ENCODE peak calls at places on chromosomes 3 and 15, in nine cellular contexts. Y, E, W, L, B, O, M, V and Z are unnamed samples.

GRCh38 chr3:138509586-138509985 is 75.2 kb downstream of the ESYT3 start:
- DNase-seq in Y (no peak), E (no peak), W (no peak), L (no peak), B (no peak), O (no peak), M (no peak), V (no peak), Z (no peak)

GRCh38 chr3:32302601-32303000 is 64.1 kb downstream of the CMTM8 start:
- DNase-seq in Y (no peak), E (no peak), W (no peak), L (no peak), B (no peak), O (no peak), M (no peak), V (peak; percentile 14), Z (no peak)

GRCh38 chr3:36124118-36124796 is 256.0 kb upstream of the STAC start:
- DNase-seq in Y (no peak), E (peak; percentile 39), W (peak; percentile 41), L (peak; percentile 67), B (peak; percentile 87), O (peak; percentile 15), M (peak; percentile 45), V (peak; percentile 64), Z (peak; percentile 50)

GRCh38 chr3:88149146-88149515 is 628 bp upstream of the C3orf38 start:
- DNase-seq in Y (no peak), E (no peak), W (no peak), L (no peak), B (peak; percentile 57), O (peak; percentile 47), M (no peak), V (no peak), Z (no peak)

GRCh38 chr3:131717493-131717892 is 214.7 kb upstream of the MRPL3 start:
- DNase-seq in Y (no peak), E (no peak), W (no peak), L (no peak), B (peak; percentile 42), O (no peak), M (no peak), V (no peak), Z (no peak)

GRCh38 chr3:105613120-105613519 is 246.4 kb downstream of the ALCAM start:
- DNase-seq in Y (no peak), E (no peak), W (no peak), L (no peak), B (no peak), O (no peak), M (no peak), V (no peak), Z (no peak)

GRCh38 chr15:57356636-57357035 is 19.7 kb upstream of the CGNL1 start:
- DNase-seq in Y (peak; percentile 22), E (peak; percentile 41), W (no peak), L (no peak), B (peak; percentile 80), O (no peak), M (peak; percentile 33), V (peak; percentile 19), Z (no peak)

GRCh38 chr3:56131976-56132590 is 336.2 kb downstream of the ERC2 start:
- DNase-seq in Y (peak; percentile 92), E (peak; percentile 93), W (no peak), L (peak; percentile 76), B (peak; percentile 28), O (no peak), M (no peak), V (peak; percentile 95), Z (peak; percentile 76)

GRCh38 chr3:30630238-30631030 is 24.0 kb downstream of the TGFBR2 start:
- DNase-seq in Y (no peak), E (no peak), W (no peak), L (no peak), B (no peak), O (no peak), M (no peak), V (no peak), Z (no peak)

GRCh38 chr15:73284073-73284472 is 84.7 kb downstream of the HCN4 start:
- DNase-seq in Y (peak; percentile 35), E (no peak), W (no peak), L (peak; percentile 17), B (no peak), O (peak; percentile 56), M (no peak), V (peak; percentile 47), Z (no peak)

GRCh38 chr3:46578973-46579755 is 13.1 kb upstream of the LRRC2 start:
- DNase-seq in Y (peak; percentile 23), E (no peak), W (no peak), L (no peak), B (no peak), O (no peak), M (no peak), V (no peak), Z (no peak)

GRCh38 chr15:20355256-20355868 is 186.2 kb downstream of the GOLGA6L6 start:
- DNase-seq in Y (no peak), E (no peak), W (no peak), L (no peak), B (no peak), O (no peak), M (no peak), V (no peak), Z (no peak)

GRCh38 chr15:90839187-90840071 is 29.0 kb upstream of the FURIN start:
- DNase-seq in Y (no peak), E (no peak), W (peak; percentile 85), L (no peak), B (peak; percentile 94), O (no peak), M (peak; percentile 33), V (peak; percentile 77), Z (peak; percentile 63)

DNA sequence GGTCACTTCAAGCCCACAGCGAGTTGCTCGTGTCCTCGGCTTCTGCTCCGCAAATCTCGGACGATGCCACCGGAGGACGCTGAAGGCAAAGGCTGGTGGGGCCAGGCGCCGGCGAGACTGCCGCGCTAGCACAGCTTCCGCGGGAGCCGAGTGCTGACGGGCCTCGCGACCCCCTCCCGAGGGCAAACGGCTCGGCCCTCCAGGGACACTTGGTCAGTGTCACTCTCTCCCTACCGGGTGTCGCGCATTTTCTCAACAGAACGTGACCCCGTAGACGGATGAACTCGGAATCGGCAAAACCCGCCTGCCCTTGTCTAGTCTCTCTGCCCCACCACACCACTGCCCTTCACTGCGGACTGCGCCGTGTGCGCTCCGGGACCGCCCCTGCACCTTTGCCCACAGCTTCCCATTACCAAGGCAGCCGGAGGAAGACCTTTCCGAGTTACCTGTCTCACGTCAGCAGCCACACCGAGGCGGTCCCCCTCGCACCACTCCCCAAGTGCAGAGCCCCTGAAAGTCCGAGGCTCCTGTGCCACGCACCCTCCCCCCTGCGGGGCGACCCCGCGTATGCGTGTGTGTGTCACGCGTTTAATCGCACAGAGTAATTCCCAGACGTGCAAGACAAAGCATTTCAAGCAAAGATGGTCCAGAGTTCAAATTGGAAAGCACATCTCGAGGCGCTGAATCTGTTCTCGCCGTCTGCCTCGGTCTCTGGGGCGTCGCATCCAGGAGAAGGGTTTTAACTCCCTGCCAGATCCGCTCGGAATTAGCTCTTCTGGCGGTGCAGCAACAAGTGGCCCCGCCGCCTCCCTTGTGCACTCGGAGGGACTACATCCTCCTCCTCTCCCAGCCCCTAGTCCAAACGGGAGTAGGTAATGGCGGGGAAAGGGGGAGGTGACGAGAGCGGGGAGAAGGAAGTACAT is 245.0 kb upstream of the TOPAZ1 start:
- DNase-seq in Y (peak; percentile 8), E (peak; percentile 20), W (no peak), L (peak; percentile 78), B (peak; percentile 76), O (no peak), M (peak; percentile 41), V (peak; percentile 51), Z (peak; percentile 74)
- H3K4me2 ChIP-seq in Y (peak overlapping the region; percentile 47), E (peak overlapping the region; percentile 87), W (peak overlapping the region; percentile 100), L (peak overlapping the region; percentile 95), B (peak overlapping the region; percentile 99), O (peak overlapping the region; percentile 72), M (peak overlapping the region; percentile 98), V (peak overlapping the region; percentile 51), Z (peak overlapping the region; percentile 96)

GRCh38 chr3:168803536-168803935 is 707.8 kb upstream of the GOLIM4 start:
- DNase-seq in Y (no peak), E (no peak), W (no peak), L (no peak), B (no peak), O (no peak), M (no peak), V (no peak), Z (no peak)
- H3K4me2 ChIP-seq in Y (no peak overlapping the region), E (no peak overlapping the region), W (no peak overlapping the region), L (no peak overlapping the region), B (no peak overlapping the region), O (no peak overlapping the region), M (no peak overlapping the region), V (no peak overlapping the region), Z (no peak overlapping the region)

DNA sequence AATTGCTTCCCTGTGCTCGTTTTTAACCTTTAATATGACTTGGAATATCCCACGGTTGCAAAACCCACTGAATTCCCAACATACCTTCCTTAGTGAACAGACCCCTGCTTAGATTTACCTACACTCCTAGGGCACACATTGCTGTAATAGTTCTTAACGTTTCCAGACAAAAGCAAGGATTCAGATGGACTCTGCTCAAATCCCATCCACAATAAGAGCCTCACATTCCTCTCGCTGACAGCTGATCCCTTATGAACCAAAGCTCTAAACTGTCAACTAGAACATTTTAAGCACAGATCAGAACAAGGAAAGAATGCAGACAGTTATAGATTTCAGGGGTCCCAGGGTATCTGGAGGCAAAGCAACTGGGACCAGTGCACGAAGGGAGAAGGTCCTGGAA is 248.3 kb upstream of the ICE2 start:
- DNase-seq in Y (no peak), E (no peak), W (no peak), L (no peak), B (no peak), O (no peak), M (peak; percentile 33), V (no peak), Z (no peak)
- H3K4me2 ChIP-seq in Y (no peak overlapping the region), E (no peak overlapping the region), W (no peak overlapping the region), L (no peak overlapping the region), B (no peak overlapping the region), O (no peak overlapping the region), M (no peak overlapping the region), V (no peak overlapping the region), Z (no peak overlapping the region)

DNA sequence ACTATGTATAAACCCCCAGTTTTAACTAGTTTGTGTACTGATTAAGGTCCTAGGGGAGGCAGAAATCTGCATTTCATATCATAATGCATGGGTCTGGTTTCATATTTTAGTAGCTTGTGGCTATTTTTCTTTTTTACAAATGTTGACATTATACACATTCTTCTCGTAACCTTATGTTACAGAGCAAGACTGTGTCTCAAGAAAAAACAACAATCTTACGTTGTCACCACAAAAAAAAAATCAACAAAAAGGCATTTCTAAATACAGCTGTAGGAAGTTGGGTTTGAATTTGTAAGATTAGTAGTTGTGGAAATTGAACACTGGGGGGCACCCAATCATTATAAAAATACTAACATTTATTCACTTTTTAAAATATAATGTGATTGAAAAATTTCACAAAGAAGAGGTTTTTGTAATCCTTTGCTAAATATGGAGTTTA is 17.9 kb downstream of the SERP1 start:
- DNase-seq in Y (peak; percentile 49), E (peak; percentile 56), W (no peak), L (peak; percentile 16), B (no peak), O (peak; percentile 27), M (no peak), V (peak; percentile 8), Z (no peak)
- H3K4me2 ChIP-seq in Y (no peak overlapping the region), E (no peak overlapping the region), W (peak overlapping the region; percentile 21), L (no peak overlapping the region), B (peak overlapping the region; percentile 50), O (no peak overlapping the region), M (no peak overlapping the region), V (no peak overlapping the region), Z (no peak overlapping the region)